ENCODE peak calls at places on chromosomes 5 and 9, in four cellular contexts. B is tibial artery, M is adrenal gland, A is uterus. O is an unnamed sample.

GRCh38 chr9:35000535-35001284 is 11.2 kb downstream of the DNAJB5 start:
- DNase-seq in B (no peak), A (no peak), M (no peak), O (no peak)

GRCh38 chr9:87742813-87743428 is 17.0 kb downstream of the CTSL start:
- DNase-seq in B (no peak), A (no peak), M (no peak), O (no peak)

GRCh38 chr9:114929166-114929565 is 1.2 kb downstream of the TNFSF8 start:
- DNase-seq in A (no peak), M (no peak), B (no peak), O (no peak)

GRCh38 chr9:119375892-119376291 is 6.7 kb upstream of the BRINP1 start:
- DNase-seq in A (no peak), B (no peak), M (peak; percentile 25), O (no peak)

GRCh38 chr9:135650408-135650807 is 11.1 kb upstream of the GLT6D1 start:
- DNase-seq in B (no peak), A (no peak), M (no peak), O (no peak)

GRCh38 chr9:134422301-134422700 is 96.0 kb downstream of the RXRA start:
- DNase-seq in M (peak; percentile 85), B (no peak), A (peak; percentile 79), O (peak; percentile 91)

GRCh38 chr9:36150529-36151305 is 14.2 kb downstream of the GLIPR2 start:
- DNase-seq in A (no peak), M (no peak), B (no peak), O (peak; percentile 43)

GRCh38 chr9:126569036-126569435 is 44.7 kb upstream of the LMX1B start:
- DNase-seq in A (no peak), M (no peak), B (no peak), O (no peak)

GRCh38 chr5:175202461-175203065 is 241.4 kb downstream of the DRD1 start:
- DNase-seq in A (no peak), B (no peak), M (peak; percentile 84), O (no peak)

GRCh38 chr5:98880151-98880550 is 48.7 kb downstream of the CHD1 start:
- DNase-seq in M (no peak), A (no peak), B (no peak), O (no peak)

GRCh38 chr9:89179535-89179919 is 909 bp upstream of the SHC3 start:
- DNase-seq in A (no peak), M (no peak), B (no peak), O (no peak)

GRCh38 chr5:7392401-7393024 is 3.4 kb upstream of the ADCY2 start:
- DNase-seq in A (no peak), M (peak; percentile 26), B (no peak), O (no peak)

GRCh38 chr9:110615526-110615925 is 36.0 kb upstream of the SVEP1 start:
- DNase-seq in A (no peak), M (no peak), B (no peak), O (no peak)

GRCh38 chr9:137333016-137333726 is 31.1 kb upstream of the NRARP start:
- DNase-seq in A (no peak), B (peak; percentile 47), M (no peak), O (no peak)

GRCh38 chr9:2241875-2242741 is 227.0 kb downstream of the SMARCA2 start:
- DNase-seq in A (peak; percentile 89), M (peak; percentile 82), B (peak; percentile 84), O (peak; percentile 93)

GRCh38 chr5:133994297-133994989 is 10.3 kb downstream of the VDAC1 start:
- DNase-seq in B (peak; percentile 40), M (no peak), A (no peak), O (no peak)

GRCh38 chr5:175485631-175486030 is 7.3 kb downstream of the SFXN1 start:
- DNase-seq in M (no peak), B (no peak), A (no peak), O (no peak)

GRCh38 chr9:27523141-27523540 is 949 bp upstream of the IFNK start:
- DNase-seq in M (no peak), A (no peak), B (no peak), O (no peak)

GRCh38 chr9:127735530-127736176 is 559 bp upstream of the TOR2A start:
- DNase-seq in A (no peak), M (no peak), B (no peak), O (no peak)

GRCh38 chr5:92560698-92561361 is 1020.2 kb downstream of the NR2F1-AS1 start:
- DNase-seq in M (no peak), B (no peak), A (no peak), O (no peak)

GRCh38 chr5:130198927-130199326 is 294.7 kb downstream of the CHSY3 start:
- DNase-seq in B (no peak), M (peak; percentile 7), A (no peak), O (no peak)

GRCh38 chr5:179553875-179554274 is 3.5 kb downstream of the RUFY1 start:
- DNase-seq in M (peak; percentile 80), A (no peak), B (no peak), O (no peak)

GRCh38 chr5:37777472-37778135 is 62.2 kb downstream of the GDNF start:
- DNase-seq in A (no peak), B (no peak), M (no peak), O (no peak)

GRCh38 chr5:120684213-120684612 is 220.1 kb downstream of the PRR16 start:
- DNase-seq in A (no peak), M (no peak), B (no peak), O (no peak)

GRCh38 chr5:163354685-163355084 is 82.7 kb upstream of the CCNG1 start:
- DNase-seq in B (no peak), M (no peak), A (no peak), O (no peak)

GRCh38 chr5:17878541-17878940 is 244.3 kb downstream of the TAF11L14 start:
- DNase-seq in B (no peak), A (no peak), M (no peak), O (no peak)
- H3K27ac ChIP-seq in B (no peak overlapping the region), A (no peak overlapping the region), M (no peak overlapping the region), O (no peak overlapping the region)

DNA sequence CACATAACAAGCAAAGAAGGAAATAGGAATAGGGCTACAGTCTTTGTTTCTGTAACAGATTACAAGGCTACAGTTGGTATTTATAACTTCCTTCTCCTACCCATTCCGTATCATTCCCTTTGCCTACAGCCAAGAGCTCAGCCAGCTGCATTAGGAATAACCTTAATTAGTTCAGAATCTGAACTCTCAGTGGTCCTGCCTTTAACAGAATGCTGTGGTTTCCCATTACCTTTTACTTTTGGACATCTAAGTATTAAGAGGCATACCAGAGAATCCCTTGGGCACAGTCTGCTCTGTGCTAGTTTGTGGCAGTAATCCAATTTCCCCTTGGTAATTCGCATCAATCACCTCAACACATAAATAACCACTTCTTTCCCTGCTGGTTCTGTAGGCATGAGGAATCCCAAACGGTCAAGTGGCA is 44.2 kb downstream of the PKD2L2 start:
- DNase-seq in A (no peak), M (no peak), B (no peak), O (no peak)
- H3K27ac ChIP-seq in A (no peak overlapping the region), M (no peak overlapping the region), B (peak overlapping the region; percentile 30), O (no peak overlapping the region)

DNA sequence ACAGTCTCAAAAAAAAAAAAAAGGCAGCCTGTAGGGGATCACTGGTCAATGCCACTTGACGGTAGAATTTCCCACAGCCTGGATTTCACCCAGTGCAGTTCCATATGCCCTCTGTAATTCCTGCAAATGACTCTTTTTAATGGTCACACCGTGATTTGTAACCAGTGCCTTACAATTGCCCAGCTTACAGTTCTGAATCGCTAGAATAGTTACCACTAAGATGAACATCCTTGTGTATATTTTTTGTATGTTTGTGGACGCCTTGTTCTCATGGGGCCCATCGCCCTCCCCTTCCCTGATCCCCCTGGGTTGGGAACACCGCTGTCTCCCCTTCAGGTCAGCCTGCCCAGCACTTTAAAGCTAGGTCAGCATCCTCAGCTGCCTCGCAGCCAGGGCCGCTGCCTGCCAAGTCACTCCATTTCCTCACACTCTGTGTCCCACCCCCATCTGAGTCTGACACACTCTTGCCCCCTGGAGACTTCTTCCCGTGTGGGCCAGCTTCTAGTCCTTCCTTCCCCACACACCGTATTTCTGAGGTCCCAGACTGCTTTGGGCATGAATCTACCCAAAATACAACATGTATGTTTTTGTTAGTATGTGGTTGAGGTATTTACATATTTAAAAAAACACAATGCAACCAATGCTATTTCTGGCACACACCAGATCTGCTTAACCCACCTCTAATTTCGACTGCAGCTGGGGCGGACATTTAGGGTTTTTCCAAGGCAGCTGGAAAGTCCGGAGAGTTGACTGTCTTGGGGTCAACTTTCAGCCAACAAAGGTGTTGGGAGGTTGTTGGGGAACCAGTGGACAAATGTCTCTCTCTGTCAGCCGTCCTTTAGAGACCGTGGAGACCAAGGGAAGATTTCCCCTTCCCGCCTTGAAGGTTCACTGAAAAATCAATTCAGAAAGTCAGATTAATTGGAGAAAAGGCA is 120.5 kb upstream of the NEK6 start:
- DNase-seq in A (no peak), M (no peak), B (no peak), O (no peak)
- H3K27ac ChIP-seq in A (no peak overlapping the region), M (no peak overlapping the region), B (no peak overlapping the region), O (no peak overlapping the region)

GRCh38 chr5:150051657-150052195 is 34.6 kb downstream of the CSF1R start:
- DNase-seq in A (no peak), B (no peak), M (no peak), O (no peak)
- H3K27ac ChIP-seq in A (no peak overlapping the region), B (no peak overlapping the region), M (peak overlapping the region; percentile 1), O (no peak overlapping the region)

GRCh38 chr9:130627896-130628792 is 36.2 kb upstream of the PRDM12 start:
- DNase-seq in B (peak; percentile 39), M (no peak), A (no peak), O (no peak)
- H3K27ac ChIP-seq in B (no peak overlapping the region), M (no peak overlapping the region), A (no peak overlapping the region), O (no peak overlapping the region)

DNA sequence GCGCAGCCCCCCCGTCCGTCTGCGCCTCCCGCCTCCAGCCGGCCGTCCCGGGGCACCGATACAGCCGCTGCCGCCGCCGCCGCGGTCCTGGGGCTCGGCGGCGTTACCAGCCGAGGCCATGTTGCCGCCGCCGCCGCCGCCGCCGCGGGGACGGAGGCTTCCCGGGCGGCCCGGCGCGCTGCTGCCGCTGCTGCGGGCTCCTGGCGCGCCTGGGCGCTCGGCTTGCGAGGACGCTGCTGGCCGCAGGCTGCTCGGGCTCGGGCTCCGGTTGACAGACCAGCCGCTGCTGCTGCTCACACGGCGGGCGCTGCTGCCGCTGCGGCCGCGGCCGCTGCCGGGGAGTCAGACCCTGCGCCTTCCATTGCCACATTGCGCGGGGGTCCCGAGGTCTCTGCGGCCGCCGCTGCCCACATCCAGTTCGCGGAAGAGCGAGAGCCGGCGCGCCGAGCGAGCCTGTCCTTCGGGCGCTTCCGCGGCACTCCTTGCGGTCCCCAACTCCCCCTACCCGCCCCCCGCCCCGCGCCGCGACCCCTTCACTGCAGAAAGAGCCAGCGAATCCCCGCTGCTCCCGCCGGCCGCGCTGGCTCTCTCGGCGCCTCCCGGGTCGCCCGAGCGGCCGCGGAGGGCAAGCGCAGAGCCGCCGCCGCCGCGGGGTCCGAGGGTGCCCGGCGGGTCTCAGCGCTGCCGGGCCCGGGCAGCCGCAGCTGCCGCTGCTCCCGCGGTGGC is 8.4 kb downstream of the PTCH1 start:
- DNase-seq in A (no peak), M (peak; percentile 24), B (no peak), O (peak; percentile 79)
- H3K27ac ChIP-seq in A (peak overlapping the region; percentile 93), M (peak overlapping the region; percentile 90), B (peak overlapping the region; percentile 97), O (peak overlapping the region; percentile 89)

DNA sequence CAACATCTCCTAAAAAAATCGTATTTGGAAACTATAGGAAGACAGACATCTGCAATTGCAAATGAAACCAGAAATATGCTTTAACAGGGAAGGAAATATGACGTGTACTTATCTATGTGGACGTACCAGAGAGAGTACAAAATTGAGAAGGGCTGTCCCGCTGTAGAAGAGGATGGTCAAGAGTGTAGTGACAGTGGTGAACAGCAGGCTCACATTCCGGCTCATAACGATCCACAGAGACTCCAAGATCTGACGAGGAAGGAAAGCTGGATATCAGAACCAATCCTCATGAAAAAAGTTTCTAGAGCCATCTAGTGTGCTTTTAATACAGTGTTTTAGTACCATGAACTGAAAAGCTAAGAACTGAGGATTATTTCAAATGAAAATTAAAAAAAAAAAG is 37.1 kb upstream of the CTNNAL1 start:
- DNase-seq in A (no peak), B (no peak), M (no peak), O (no peak)
- H3K27ac ChIP-seq in A (no peak overlapping the region), B (no peak overlapping the region), M (no peak overlapping the region), O (no peak overlapping the region)

O was measured in kidney.